ENCODE peak calls at places on chromosome 15, in nine cellular contexts. I is NCI-H2029, P is dermis microvascular lymphatic vessel endothelial cell, Z is DMS 273 treated with DMSO at 0.1 percent for 48 hours, S is neural progenitor cell, V is GM19239, N is T-helper 2 cell, E is heart left ventricle, L is AG04450. J is an unnamed sample.

GRCh38 chr15:55959744-55960143 is 33.7 kb downstream of the NEDD4 start:
- DNase-seq in Z (no peak), I (no peak), S (no peak), P (no peak), L (no peak), V (no peak), E (no peak), N (no peak), J (no peak)

GRCh38 chr15:47542312-47543094 is 174.8 kb upstream of the SEMA6D start:
- DNase-seq in S (no peak), P (no peak), L (no peak), E (no peak), I (no peak), N (no peak), V (no peak), Z (no peak), J (no peak)

GRCh38 chr15:42919794-42920280 is 741 bp downstream of the TTBK2 start:
- DNase-seq in L (no peak), E (no peak), P (no peak), N (no peak), V (no peak), Z (no peak), I (no peak), S (peak; percentile 51), J (no peak)

GRCh38 chr15:29448320-29448719 is 178.7 kb upstream of the NSMCE3 start:
- DNase-seq in L (no peak), S (no peak), P (no peak), E (no peak), N (no peak), V (no peak), Z (no peak), I (no peak), J (no peak)

GRCh38 chr15:31245756-31246155 is 80.9 kb upstream of the KLF13 start:
- DNase-seq in V (no peak), N (no peak), L (no peak), P (no peak), Z (no peak), I (no peak), E (no peak), S (no peak), J (no peak)

GRCh38 chr15:69325456-69325971 is 26.8 kb downstream of the PAQR5 start:
- DNase-seq in E (no peak), Z (no peak), S (no peak), P (no peak), L (no peak), N (no peak), V (no peak), I (no peak), J (no peak)

GRCh38 chr15:60673918-60674558 is 195.1 kb upstream of the ICE2 start:
- DNase-seq in L (peak; percentile 69), E (no peak), I (peak; percentile 44), V (no peak), Z (peak; percentile 18), S (no peak), N (peak; percentile 30), P (peak; percentile 96), J (no peak)

GRCh38 chr15:28895566-28895965 is 9.8 kb downstream of the APBA2 start:
- DNase-seq in E (no peak), S (no peak), N (no peak), V (no peak), I (no peak), L (no peak), Z (no peak), P (no peak), J (no peak)

GRCh38 chr15:39235084-39235795 is 345.6 kb upstream of the THBS1 start:
- DNase-seq in L (no peak), P (no peak), Z (no peak), S (no peak), N (no peak), E (no peak), V (no peak), I (no peak), J (no peak)

GRCh38 chr15:27358751-27359434 is 387.9 kb downstream of the GABRG3 start:
- DNase-seq in N (no peak), L (no peak), Z (no peak), S (peak; percentile 75), E (peak; percentile 52), P (no peak), I (no peak), V (no peak), J (no peak)

GRCh38 chr15:57217716-57218598 is 158.3 kb upstream of the CGNL1 start:
- DNase-seq in L (no peak), Z (no peak), P (no peak), S (peak; percentile 71), V (no peak), E (no peak), N (no peak), I (no peak), J (no peak)

GRCh38 chr15:78422571-78423340 is 15.3 kb upstream of the IREB2 start:
- DNase-seq in P (peak; percentile 65), V (peak; percentile 53), L (peak; percentile 20), I (peak; percentile 2), S (peak; percentile 73), N (peak; percentile 45), Z (peak; percentile 53), E (peak; percentile 67), J (peak; percentile 52)

GRCh38 chr15:23532019-23532418 is 33.5 kb upstream of the MKRN3 start:
- DNase-seq in S (no peak), I (no peak), N (no peak), V (no peak), L (no peak), Z (peak; percentile 51), E (no peak), P (no peak), J (no peak)

GRCh38 chr15:86300371-86301106 is 220.9 kb downstream of the AGBL1 start:
- DNase-seq in E (no peak), V (no peak), S (no peak), P (no peak), I (no peak), L (no peak), N (no peak), Z (no peak), J (no peak)

J was measured in heart right ventricle.